ENCODE peak calls at places on chromosomes 7 and 10, in eight cellular contexts. E is esophagus muscularis mucosa, V is cardiac fibroblast, F is fibroblast of mammary gland, O is AG04449, C is transverse colon, H is PC-3, A is kidney epithelial cell. G is an unnamed sample.

GRCh38 chr7:5082806-5083205 is 37.1 kb downstream of the RBAK start:
- DNase-seq in C (no peak), E (no peak), H (no peak), V (no peak), F (no peak), O (no peak), A (no peak), G (no peak)

GRCh38 chr7:20229652-20230500 is 12.7 kb upstream of the MACC1 start:
- DNase-seq in H (peak; percentile 66), V (peak; percentile 93), C (no peak), F (peak; percentile 90), O (no peak), E (no peak), A (peak; percentile 65), G (peak; percentile 93)

GRCh38 chr10:36172054-36172531 is 530.0 kb upstream of the FZD8 start:
- DNase-seq in H (peak; percentile 99), F (peak; percentile 64), E (no peak), O (peak; percentile 46), A (no peak), C (no peak), V (peak; percentile 88), G (peak; percentile 64)

GRCh38 chr7:31814187-31814586 is 127.2 kb downstream of the PPP1R17 start:
- DNase-seq in E (no peak), V (peak; percentile 31), C (no peak), H (peak; percentile 72), O (no peak), F (peak; percentile 24), A (no peak), G (no peak)

GRCh38 chr7:106501605-106502580 is 159.1 kb downstream of the CCDC71L start:
- DNase-seq in F (no peak), O (no peak), V (no peak), E (no peak), C (no peak), H (no peak), A (no peak), G (no peak)

GRCh38 chr10:271201-271600 is 135.9 kb downstream of the ZMYND11 start:
- DNase-seq in F (no peak), O (no peak), C (no peak), E (no peak), V (peak; percentile 44), A (no peak), H (no peak), G (no peak)

GRCh38 chr10:92544296-92544695 is 29.6 kb downstream of the IDE start:
- DNase-seq in O (no peak), E (no peak), A (no peak), H (peak; percentile 10), F (no peak), C (no peak), V (no peak), G (peak; percentile 7)

GRCh38 chr10:5319863-5320262 is 44.9 kb upstream of the UCN3 start:
- DNase-seq in V (no peak), E (no peak), H (no peak), F (no peak), A (no peak), O (no peak), C (no peak), G (no peak)

GRCh38 chr7:70542750-70543376 is 589.1 kb upstream of the GALNT17 start:
- DNase-seq in E (no peak), H (no peak), V (no peak), A (no peak), O (no peak), C (peak; percentile 11), F (no peak), G (no peak)

GRCh38 chr10:100065084-100065660 is 16.5 kb downstream of the CPN1 start:
- DNase-seq in O (no peak), H (no peak), E (no peak), V (no peak), C (no peak), A (no peak), F (no peak), G (no peak)

GRCh38 chr10:5484205-5484604 is 15.2 kb downstream of the CALML5 start:
- DNase-seq in H (peak; percentile 61), A (no peak), E (no peak), V (peak; percentile 65), C (no peak), F (peak; percentile 57), O (no peak), G (no peak)

GRCh38 chr10:72026251-72026650 is 62.1 kb downstream of the CHST3 start:
- DNase-seq in C (no peak), V (no peak), E (no peak), F (no peak), A (no peak), O (no peak), H (no peak), G (no peak)

GRCh38 chr7:22855049-22855392 is 32.4 kb upstream of the TOMM7 start:
- DNase-seq in V (no peak), F (no peak), O (no peak), C (no peak), H (no peak), A (no peak), E (no peak), G (no peak)

GRCh38 chr7:510782-511281 is 8.8 kb downstream of the PDGFA start:
- DNase-seq in O (no peak), E (no peak), V (no peak), H (no peak), C (no peak), A (no peak), F (no peak), G (no peak)

GRCh38 chr10:24703700-24704099 is 20.0 kb downstream of the ARHGAP21 start:
- DNase-seq in F (peak; percentile 96), O (no peak), C (no peak), H (no peak), V (peak; percentile 77), E (no peak), A (no peak), G (peak; percentile 97)

GRCh38 chr10:17316488-17317170 is 88.6 kb downstream of the VIM start:
- DNase-seq in V (no peak), C (no peak), O (no peak), H (no peak), A (no peak), F (no peak), E (no peak), G (no peak)

GRCh38 chr10:75865413-75865812 is 434.0 kb downstream of the LRMDA start:
- DNase-seq in O (no peak), A (no peak), F (no peak), V (peak; percentile 16), H (peak; percentile 76), C (no peak), E (no peak), G (no peak)

GRCh38 chr7:63376873-63377272 is 621.8 kb upstream of the ZNF722 start:
- DNase-seq in A (no peak), O (no peak), C (no peak), F (no peak), V (no peak), H (no peak), E (no peak), G (no peak)

GRCh38 chr10:43679509-43679908 is 30.8 kb upstream of the ZNF32 start:
- DNase-seq in A (no peak), E (no peak), O (no peak), C (peak; percentile 44), H (no peak), F (no peak), V (no peak), G (no peak)

GRCh38 chr10:73076361-73077183 is 20.1 kb downstream of the P4HA1 start:
- DNase-seq in O (peak; percentile 37), H (peak; percentile 77), E (no peak), F (peak; percentile 84), V (peak; percentile 81), C (peak; percentile 41), A (no peak), G (peak; percentile 82)

GRCh38 chr10:77479586-77479985 is 158.0 kb downstream of the KCNMA1 start:
- DNase-seq in V (no peak), F (no peak), A (no peak), O (no peak), C (no peak), H (peak; percentile 47), E (no peak), G (peak; percentile 39)

GRCh38 chr7:86643478-86644281 is at the start of gene GRM3:
- DNase-seq in E (no peak), C (no peak), F (no peak), O (no peak), H (no peak), A (no peak), V (no peak), G (no peak)

GRCh38 chr10:53580465-53580864 is 807.9 kb upstream of the MBL2 start:
- DNase-seq in H (no peak), O (no peak), A (no peak), C (no peak), V (no peak), E (no peak), F (no peak), G (no peak)
- TF ChIP-seq CTCF in H (peak; percentile 55), O (no peak), A (no peak), C (no peak), V (no peak), E (no peak), F (no peak), G (no peak)

DNA sequence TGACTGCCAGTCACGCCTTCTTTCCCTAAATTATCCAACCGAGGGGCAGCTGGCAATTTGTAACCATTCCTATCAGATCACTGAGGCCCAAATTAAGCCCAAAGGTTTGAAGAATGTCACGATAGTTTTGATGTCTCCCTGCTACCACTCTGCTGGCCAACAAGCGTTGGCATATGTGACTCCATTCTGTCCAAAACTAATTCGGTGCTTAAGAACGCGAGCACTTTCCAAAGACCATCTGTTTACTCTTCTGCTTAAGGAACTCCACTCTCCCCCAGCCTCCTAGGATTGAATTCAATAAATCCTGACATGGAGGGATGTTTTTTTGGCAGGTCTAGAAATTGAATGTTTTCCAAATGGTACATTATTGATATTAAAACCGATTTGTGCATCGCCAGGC is 131.5 kb upstream of the CTBP2 start:
- DNase-seq in A (no peak), F (no peak), E (no peak), H (no peak), O (no peak), C (no peak), V (no peak), G (no peak)
- H3K4me3 ChIP-seq in A (no peak overlapping the region), F (no peak overlapping the region), E (no peak overlapping the region), H (no peak overlapping the region), O (no peak overlapping the region), C (no peak overlapping the region), V (no peak overlapping the region), G (no peak overlapping the region)

DNA sequence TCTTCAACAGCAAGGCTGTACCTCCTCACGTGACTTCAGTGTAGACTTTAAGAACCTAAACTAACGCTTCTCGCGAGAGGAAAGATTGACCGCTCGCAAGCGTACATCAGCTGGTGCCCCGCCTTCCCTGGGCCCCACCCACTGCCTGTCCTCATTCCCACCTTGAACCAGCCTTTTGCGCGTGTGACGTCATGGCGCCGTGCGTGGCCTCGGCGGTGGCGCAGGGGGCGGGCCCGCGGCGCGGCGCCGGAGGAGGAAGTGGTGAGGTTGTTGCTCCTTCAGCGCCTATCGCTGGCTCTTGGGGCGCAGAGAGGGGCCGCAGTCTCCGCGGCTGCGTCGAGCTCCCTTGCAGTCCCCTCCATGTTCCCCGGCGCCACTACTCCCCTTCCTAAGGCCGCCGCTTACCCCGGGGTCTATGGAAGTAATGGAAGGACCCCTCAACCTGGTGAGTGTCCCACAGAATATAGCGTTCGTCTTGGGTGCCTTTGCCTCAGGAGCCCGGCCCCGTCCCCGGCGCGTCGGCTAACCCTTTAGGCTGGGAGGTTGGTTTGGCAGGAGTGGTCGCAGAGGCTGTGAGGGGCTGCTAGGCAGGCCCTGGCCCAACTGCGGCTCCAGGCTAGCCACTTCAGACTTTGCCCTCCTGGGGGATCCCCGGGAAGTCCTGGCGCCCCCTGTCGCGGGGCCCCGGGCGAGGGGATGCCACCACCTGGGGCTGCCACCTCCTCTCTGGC is at the start of gene NRBF2:
- DNase-seq in V (peak; percentile 100), A (peak; percentile 97), H (peak; percentile 100), C (peak; percentile 98), F (peak; percentile 99), E (peak; percentile 99), O (peak; percentile 84), G (peak; percentile 99)
- TF ChIP-seq CTCF in V (peak; percentile 24), A (peak; percentile 50), H (peak; percentile 86), C (no peak), F (peak; percentile 1), E (peak; percentile 13), O (peak; percentile 40), G (peak; percentile 27)

GRCh38 chr7:2476776-2477446 is 713 bp upstream of the GRIFIN start:
- DNase-seq in A (no peak), V (no peak), E (no peak), F (no peak), H (no peak), C (no peak), O (no peak), G (no peak)
- H3K4me3 ChIP-seq in A (no peak overlapping the region), V (no peak overlapping the region), E (no peak overlapping the region), F (no peak overlapping the region), H (no peak overlapping the region), C (no peak overlapping the region), O (no peak overlapping the region), G (no peak overlapping the region)

G was measured in fibroblast of villous mesenchyme.